ENCODE peak calls at places on chromosomes 3 and 15, in four cellular contexts. One of them, this sample, is unnamed.

GRCh38 chr3:141659821-141660597 is 78.1 kb upstream of the RNF7 start:
- DNase-seq in NCI-H1092 treated with DMSO at 0.1 percent for 48 hours: peak
- DNase-seq in KG1: no peak
- DNase-seq in NCI-H2171 treated with DMSO at 0.1 percent for 48 hours: peak
- DNase-seq in this sample: no peak

GRCh38 chr3:150783920-150784746 is 21.2 kb upstream of the SIAH2 start:
- DNase-seq in NCI-H2171 treated with DMSO at 0.1 percent for 48 hours: no peak
- DNase-seq in NCI-H1092 treated with DMSO at 0.1 percent for 48 hours: no peak
- DNase-seq in KG1: no peak
- DNase-seq in this sample: no peak

GRCh38 chr15:77012868-77013267 is 17.9 kb downstream of the PSTPIP1 start:
- DNase-seq in KG1: no peak
- DNase-seq in NCI-H1092 treated with DMSO at 0.1 percent for 48 hours: no peak
- DNase-seq in NCI-H2171 treated with DMSO at 0.1 percent for 48 hours: no peak
- DNase-seq in this sample: no peak

GRCh38 chr3:48648188-48648850 is 13.1 kb upstream of the SLC26A6 start:
- DNase-seq in KG1: no peak
- DNase-seq in NCI-H1092 treated with DMSO at 0.1 percent for 48 hours: no peak
- DNase-seq in NCI-H2171 treated with DMSO at 0.1 percent for 48 hours: no peak
- DNase-seq in this sample: no peak

GRCh38 chr3:61030469-61031035 is 220.7 kb downstream of the FHIT start:
- DNase-seq in NCI-H2171 treated with DMSO at 0.1 percent for 48 hours: no peak
- DNase-seq in KG1: no peak
- DNase-seq in NCI-H1092 treated with DMSO at 0.1 percent for 48 hours: no peak
- DNase-seq in this sample: no peak

GRCh38 chr15:55403531-55403930 is 4.6 kb downstream of the CCPG1 start:
- DNase-seq in KG1: peak
- DNase-seq in NCI-H2171 treated with DMSO at 0.1 percent for 48 hours: no peak
- DNase-seq in NCI-H1092 treated with DMSO at 0.1 percent for 48 hours: no peak
- DNase-seq in this sample: peak

GRCh38 chr3:125137432-125138033 is 75.0 kb downstream of the SLC12A8 start:
- DNase-seq in NCI-H1092 treated with DMSO at 0.1 percent for 48 hours: peak
- DNase-seq in KG1: no peak
- DNase-seq in NCI-H2171 treated with DMSO at 0.1 percent for 48 hours: no peak
- DNase-seq in this sample: no peak

GRCh38 chr15:90114451-90114901 is 12.2 kb upstream of the IDH2 start:
- DNase-seq in KG1: no peak
- DNase-seq in NCI-H2171 treated with DMSO at 0.1 percent for 48 hours: no peak
- DNase-seq in NCI-H1092 treated with DMSO at 0.1 percent for 48 hours: no peak
- DNase-seq in this sample: no peak

GRCh38 chr3:117661636-117662095 is 952.1 kb downstream of the TUSC7 start:
- DNase-seq in KG1: no peak
- DNase-seq in NCI-H2171 treated with DMSO at 0.1 percent for 48 hours: no peak
- DNase-seq in NCI-H1092 treated with DMSO at 0.1 percent for 48 hours: no peak
- DNase-seq in this sample: no peak

GRCh38 chr3:171967137-171967783 is 72.1 kb upstream of the FNDC3B start:
- DNase-seq in KG1: no peak
- DNase-seq in NCI-H2171 treated with DMSO at 0.1 percent for 48 hours: no peak
- DNase-seq in NCI-H1092 treated with DMSO at 0.1 percent for 48 hours: no peak
- DNase-seq in this sample: no peak

GRCh38 chr3:194383276-194383940 is 13.9 kb upstream of the LRRC15 start:
- DNase-seq in KG1: no peak
- DNase-seq in NCI-H1092 treated with DMSO at 0.1 percent for 48 hours: no peak
- DNase-seq in NCI-H2171 treated with DMSO at 0.1 percent for 48 hours: no peak
- DNase-seq in this sample: no peak

GRCh38 chr15:64146885-64147681 is 4.4 kb upstream of the SNX22 start:
- DNase-seq in KG1: no peak
- DNase-seq in NCI-H2171 treated with DMSO at 0.1 percent for 48 hours: no peak
- DNase-seq in NCI-H1092 treated with DMSO at 0.1 percent for 48 hours: peak
- DNase-seq in this sample: no peak

GRCh38 chr3:151697496-151697895 is 36.2 kb upstream of the AADACL2 start:
- DNase-seq in NCI-H2171 treated with DMSO at 0.1 percent for 48 hours: no peak
- DNase-seq in KG1: no peak
- DNase-seq in NCI-H1092 treated with DMSO at 0.1 percent for 48 hours: no peak
- DNase-seq in this sample: no peak

GRCh38 chr3:136787226-136787793 is 31.6 kb upstream of the SLC35G2 start:
- DNase-seq in NCI-H2171 treated with DMSO at 0.1 percent for 48 hours: peak
- DNase-seq in KG1: no peak
- DNase-seq in NCI-H1092 treated with DMSO at 0.1 percent for 48 hours: no peak
- DNase-seq in this sample: peak

GRCh38 chr3:109363634-109364033 is 26.3 kb upstream of the DPPA4 start:
- DNase-seq in NCI-H1092 treated with DMSO at 0.1 percent for 48 hours: no peak
- DNase-seq in KG1: no peak
- DNase-seq in NCI-H2171 treated with DMSO at 0.1 percent for 48 hours: no peak
- DNase-seq in this sample: no peak

GRCh38 chr3:114447950-114448479 is 154.2 kb downstream of the TIGIT start:
- DNase-seq in NCI-H2171 treated with DMSO at 0.1 percent for 48 hours: peak
- DNase-seq in KG1: no peak
- DNase-seq in NCI-H1092 treated with DMSO at 0.1 percent for 48 hours: no peak
- DNase-seq in this sample: no peak

GRCh38 chr3:188400494-188401243 is 246.7 kb downstream of the LPP start:
- DNase-seq in NCI-H1092 treated with DMSO at 0.1 percent for 48 hours: no peak
- DNase-seq in KG1: no peak
- DNase-seq in NCI-H2171 treated with DMSO at 0.1 percent for 48 hours: no peak
- DNase-seq in this sample: no peak

GRCh38 chr3:186472466-186473008 is 71.6 kb downstream of the CRYGS start:
- DNase-seq in KG1: no peak
- DNase-seq in NCI-H1092 treated with DMSO at 0.1 percent for 48 hours: no peak
- DNase-seq in NCI-H2171 treated with DMSO at 0.1 percent for 48 hours: no peak
- DNase-seq in this sample: no peak

GRCh38 chr3:142180761-142181362 is 31.5 kb upstream of the TFDP2 start:
- DNase-seq in KG1: no peak
- DNase-seq in NCI-H2171 treated with DMSO at 0.1 percent for 48 hours: peak
- DNase-seq in NCI-H1092 treated with DMSO at 0.1 percent for 48 hours: peak
- DNase-seq in this sample: no peak

GRCh38 chr15:64877435-64877834 is 34.3 kb upstream of the ANKDD1A start:
- DNase-seq in NCI-H1092 treated with DMSO at 0.1 percent for 48 hours: no peak
- DNase-seq in NCI-H2171 treated with DMSO at 0.1 percent for 48 hours: no peak
- DNase-seq in KG1: no peak
- DNase-seq in this sample: no peak

GRCh38 chr15:68352401-68353062 is 75.0 kb downstream of the FEM1B start:
- DNase-seq in NCI-H2171 treated with DMSO at 0.1 percent for 48 hours: no peak
- DNase-seq in NCI-H1092 treated with DMSO at 0.1 percent for 48 hours: no peak
- DNase-seq in KG1: peak
- DNase-seq in this sample: no peak

GRCh38 chr3:49703443-49703927 is 14.1 kb downstream of the RNF123 start:
- DNase-seq in NCI-H2171 treated with DMSO at 0.1 percent for 48 hours: peak
- DNase-seq in NCI-H1092 treated with DMSO at 0.1 percent for 48 hours: peak
- DNase-seq in KG1: no peak
- DNase-seq in this sample: no peak

GRCh38 chr15:95869920-95870319 is 460.6 kb upstream of the NR2F2 start:
- DNase-seq in NCI-H2171 treated with DMSO at 0.1 percent for 48 hours: no peak
- DNase-seq in NCI-H1092 treated with DMSO at 0.1 percent for 48 hours: no peak
- DNase-seq in KG1: no peak
- DNase-seq in this sample: no peak

GRCh38 chr3:185807455-185808068 is 17.3 kb downstream of the IGF2BP2 start:
- DNase-seq in NCI-H1092 treated with DMSO at 0.1 percent for 48 hours: no peak
- DNase-seq in KG1: no peak
- DNase-seq in NCI-H2171 treated with DMSO at 0.1 percent for 48 hours: no peak
- DNase-seq in this sample: no peak

GRCh38 chr3:127072971-127073851 is 90.3 kb downstream of the PLXNA1 start:
- DNase-seq in KG1: no peak
- DNase-seq in NCI-H2171 treated with DMSO at 0.1 percent for 48 hours: no peak
- DNase-seq in NCI-H1092 treated with DMSO at 0.1 percent for 48 hours: no peak
- DNase-seq in this sample: no peak

GRCh38 chr3:175224051-175224450 is 364.9 kb downstream of the NAALADL2 start:
- DNase-seq in KG1: no peak
- DNase-seq in NCI-H2171 treated with DMSO at 0.1 percent for 48 hours: peak
- DNase-seq in NCI-H1092 treated with DMSO at 0.1 percent for 48 hours: peak
- DNase-seq in this sample: no peak

GRCh38 chr3:42876940-42877720 is 1.5 kb upstream of the CYP8B1 start:
- DNase-seq in NCI-H1092 treated with DMSO at 0.1 percent for 48 hours: no peak
- DNase-seq in KG1: no peak
- DNase-seq in NCI-H2171 treated with DMSO at 0.1 percent for 48 hours: no peak
- DNase-seq in this sample: no peak

This sample was measured in SK-N-MC.